ENCODE peak calls at places on chromosomes 13 and 19, in five cellular contexts. One of them, this sample, is unnamed.

GRCh38 chr19:32339988-32340874 is 5.2 kb upstream of the ZNF507 start:
- DNase-seq in Karpas-422: peak
- DNase-seq in mucosa of descending colon: peak
- DNase-seq in thoracic aorta: peak
- DNase-seq in epithelial cell of esophagus: peak
- DNase-seq in this sample: peak

GRCh38 chr13:23969672-23970071 is 72.4 kb upstream of the C1QTNF9B start:
- DNase-seq in thoracic aorta: no peak
- DNase-seq in mucosa of descending colon: no peak
- DNase-seq in Karpas-422: no peak
- DNase-seq in epithelial cell of esophagus: no peak
- DNase-seq in this sample: peak

GRCh38 chr19:34560229-34560628 is 78.7 kb downstream of the WTIP start:
- DNase-seq in mucosa of descending colon: no peak
- DNase-seq in Karpas-422: no peak
- DNase-seq in thoracic aorta: no peak
- DNase-seq in epithelial cell of esophagus: no peak
- DNase-seq in this sample: no peak

GRCh38 chr13:37198629-37199028 is 93.2 kb upstream of the CSNK1A1L start:
- DNase-seq in thoracic aorta: no peak
- DNase-seq in Karpas-422: no peak
- DNase-seq in mucosa of descending colon: no peak
- DNase-seq in epithelial cell of esophagus: no peak
- DNase-seq in this sample: no peak

GRCh38 chr19:42254083-42254849 is 662 bp downstream of the ERF start:
- DNase-seq in thoracic aorta: no peak
- DNase-seq in Karpas-422: peak
- DNase-seq in mucosa of descending colon: peak
- DNase-seq in epithelial cell of esophagus: peak
- DNase-seq in this sample: no peak

GRCh38 chr19:40640744-40641143 is 39.6 kb downstream of the LTBP4 start:
- DNase-seq in mucosa of descending colon: no peak
- DNase-seq in epithelial cell of esophagus: no peak
- DNase-seq in Karpas-422: peak
- DNase-seq in thoracic aorta: no peak
- DNase-seq in this sample: peak

GRCh38 chr13:40230833-40231266 is 435.6 kb downstream of the FOXO1 start:
- DNase-seq in Karpas-422: no peak
- DNase-seq in epithelial cell of esophagus: no peak
- DNase-seq in mucosa of descending colon: no peak
- DNase-seq in thoracic aorta: no peak
- DNase-seq in this sample: no peak

GRCh38 chr13:113981201-113981605 is 7.3 kb upstream of the C13orf46 start:
- DNase-seq in epithelial cell of esophagus: peak
- DNase-seq in thoracic aorta: peak
- DNase-seq in Karpas-422: no peak
- DNase-seq in mucosa of descending colon: peak
- DNase-seq in this sample: peak

GRCh38 chr13:68078457-68078856 is 848.3 kb upstream of the PCDH9 start:
- DNase-seq in thoracic aorta: no peak
- DNase-seq in epithelial cell of esophagus: peak
- DNase-seq in Karpas-422: no peak
- DNase-seq in mucosa of descending colon: no peak
- DNase-seq in this sample: peak

GRCh38 chr13:31088826-31089420 is 72.8 kb downstream of the HSPH1 start:
- DNase-seq in mucosa of descending colon: no peak
- DNase-seq in thoracic aorta: no peak
- DNase-seq in Karpas-422: no peak
- DNase-seq in epithelial cell of esophagus: no peak
- DNase-seq in this sample: no peak

GRCh38 chr13:20536992-20537391 is 11.3 kb upstream of the CRYL1 start:
- DNase-seq in mucosa of descending colon: no peak
- DNase-seq in thoracic aorta: no peak
- DNase-seq in epithelial cell of esophagus: no peak
- DNase-seq in Karpas-422: no peak
- DNase-seq in this sample: no peak

GRCh38 chr13:114249062-114249461 is 14.4 kb downstream of the CDC16 start:
- DNase-seq in mucosa of descending colon: peak
- DNase-seq in Karpas-422: no peak
- DNase-seq in thoracic aorta: no peak
- DNase-seq in epithelial cell of esophagus: peak
- DNase-seq in this sample: peak

GRCh38 chr19:15251010-15251748 is 18.9 kb upstream of the EPHX3 start:
- DNase-seq in epithelial cell of esophagus: peak
- DNase-seq in mucosa of descending colon: no peak
- DNase-seq in Karpas-422: no peak
- DNase-seq in thoracic aorta: peak
- DNase-seq in this sample: no peak

GRCh38 chr19:16070366-16070990 is 5.8 kb upstream of the TPM4 start:
- DNase-seq in epithelial cell of esophagus: peak
- DNase-seq in Karpas-422: peak
- DNase-seq in thoracic aorta: peak
- DNase-seq in mucosa of descending colon: peak
- DNase-seq in this sample: peak

GRCh38 chr19:12052057-12052570 is 647 bp downstream of the ZNF878 start:
- DNase-seq in mucosa of descending colon: no peak
- DNase-seq in epithelial cell of esophagus: peak
- DNase-seq in thoracic aorta: no peak
- DNase-seq in Karpas-422: no peak
- DNase-seq in this sample: peak
- H3K4me3 ChIP-seq in mucosa of descending colon: peak
- H3K4me3 ChIP-seq in epithelial cell of esophagus: peak
- H3K4me3 ChIP-seq in thoracic aorta: peak
- H3K4me3 ChIP-seq in Karpas-422: peak
- H3K4me3 ChIP-seq in this sample: peak

GRCh38 chr19:6721773-6722172 is 1.3 kb upstream of the C3 start:
- DNase-seq in epithelial cell of esophagus: no peak
- DNase-seq in thoracic aorta: no peak
- DNase-seq in mucosa of descending colon: no peak
- DNase-seq in Karpas-422: peak
- DNase-seq in this sample: no peak
- H3K4me3 ChIP-seq in epithelial cell of esophagus: no peak
- H3K4me3 ChIP-seq in thoracic aorta: no peak
- H3K4me3 ChIP-seq in mucosa of descending colon: no peak
- H3K4me3 ChIP-seq in Karpas-422: no peak
- H3K4me3 ChIP-seq in this sample: no peak

DNA sequence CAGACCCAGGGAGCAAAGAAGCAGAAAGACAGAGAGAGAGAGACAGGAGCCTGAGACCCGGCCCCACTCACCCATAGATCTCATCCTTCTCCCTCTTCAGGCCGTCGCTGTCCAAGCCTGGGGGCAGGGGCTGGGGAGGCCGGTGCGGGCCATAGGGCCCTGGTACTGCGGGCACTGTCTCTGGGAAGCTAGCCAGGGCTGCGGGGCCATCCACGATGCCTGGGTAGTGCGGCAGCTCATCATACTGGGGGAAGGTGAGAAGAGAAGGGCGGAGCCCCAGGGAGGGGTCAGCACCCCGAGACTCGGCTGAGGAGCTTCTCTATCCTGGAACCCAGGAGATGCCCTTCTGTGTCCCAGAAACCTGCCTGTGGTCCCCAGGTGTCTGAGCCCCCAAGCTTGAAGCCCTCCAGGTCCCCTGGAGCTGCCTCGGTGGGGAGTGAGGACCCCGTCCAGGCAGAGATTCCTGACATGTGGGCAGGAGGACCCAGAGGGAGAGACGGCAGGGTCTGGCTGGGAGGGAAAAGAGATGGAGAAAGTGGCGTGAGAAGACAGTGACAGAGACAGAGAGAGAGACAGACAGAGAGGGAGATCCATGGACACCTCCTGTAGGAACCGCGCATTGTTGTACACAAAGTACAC is 2.1 kb downstream of the MEIS3 start:
- DNase-seq in mucosa of descending colon: no peak
- DNase-seq in Karpas-422: no peak
- DNase-seq in epithelial cell of esophagus: no peak
- DNase-seq in thoracic aorta: no peak
- DNase-seq in this sample: no peak
- H3K4me3 ChIP-seq in mucosa of descending colon: no peak
- H3K4me3 ChIP-seq in Karpas-422: no peak
- H3K4me3 ChIP-seq in epithelial cell of esophagus: no peak
- H3K4me3 ChIP-seq in thoracic aorta: no peak
- H3K4me3 ChIP-seq in this sample: no peak

DNA sequence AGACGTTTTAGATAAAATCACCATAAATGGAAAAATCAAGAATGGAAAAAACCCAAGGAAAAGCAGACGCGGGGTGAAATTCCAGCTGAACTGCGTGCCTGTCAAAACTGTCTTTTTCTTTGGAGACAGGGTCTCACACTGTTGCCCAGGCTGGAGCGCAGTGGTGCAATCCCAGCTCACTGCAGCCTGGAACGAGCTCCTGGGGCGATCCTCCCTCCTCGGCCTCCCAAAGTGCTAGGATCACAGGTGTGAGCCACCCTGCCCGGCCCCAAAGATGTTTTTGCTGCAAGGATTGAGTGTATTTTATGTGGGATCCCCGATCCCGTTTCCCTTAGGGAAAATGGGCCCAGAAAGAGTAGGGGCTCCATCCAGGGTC is 875 bp upstream of the PEAK3 start:
- DNase-seq in Karpas-422: no peak
- DNase-seq in mucosa of descending colon: no peak
- DNase-seq in epithelial cell of esophagus: no peak
- DNase-seq in thoracic aorta: no peak
- DNase-seq in this sample: no peak
- H3K4me3 ChIP-seq in Karpas-422: no peak
- H3K4me3 ChIP-seq in mucosa of descending colon: no peak
- H3K4me3 ChIP-seq in epithelial cell of esophagus: no peak
- H3K4me3 ChIP-seq in thoracic aorta: peak
- H3K4me3 ChIP-seq in this sample: no peak

GRCh38 chr13:101916758-101917474 is 464.4 kb downstream of the ITGBL1 start:
- DNase-seq in mucosa of descending colon: no peak
- DNase-seq in thoracic aorta: no peak
- DNase-seq in epithelial cell of esophagus: no peak
- DNase-seq in Karpas-422: no peak
- DNase-seq in this sample: no peak

GRCh38 chr13:101917475-101917810 is 465.0 kb downstream of the ITGBL1 start:
- DNase-seq in thoracic aorta: no peak
- DNase-seq in Karpas-422: no peak
- DNase-seq in epithelial cell of esophagus: no peak
- DNase-seq in mucosa of descending colon: no peak
- DNase-seq in this sample: no peak

GRCh38 chr13:101915755-101916107 is 463.3 kb downstream of the ITGBL1 start:
- DNase-seq in mucosa of descending colon: no peak
- DNase-seq in Karpas-422: no peak
- DNase-seq in thoracic aorta: no peak
- DNase-seq in epithelial cell of esophagus: no peak
- DNase-seq in this sample: no peak

GRCh38 chr13:101915333-101915732 is 462.9 kb downstream of the ITGBL1 start:
- DNase-seq in Karpas-422: no peak
- DNase-seq in mucosa of descending colon: no peak
- DNase-seq in thoracic aorta: no peak
- DNase-seq in epithelial cell of esophagus: no peak
- DNase-seq in this sample: no peak

DNA sequence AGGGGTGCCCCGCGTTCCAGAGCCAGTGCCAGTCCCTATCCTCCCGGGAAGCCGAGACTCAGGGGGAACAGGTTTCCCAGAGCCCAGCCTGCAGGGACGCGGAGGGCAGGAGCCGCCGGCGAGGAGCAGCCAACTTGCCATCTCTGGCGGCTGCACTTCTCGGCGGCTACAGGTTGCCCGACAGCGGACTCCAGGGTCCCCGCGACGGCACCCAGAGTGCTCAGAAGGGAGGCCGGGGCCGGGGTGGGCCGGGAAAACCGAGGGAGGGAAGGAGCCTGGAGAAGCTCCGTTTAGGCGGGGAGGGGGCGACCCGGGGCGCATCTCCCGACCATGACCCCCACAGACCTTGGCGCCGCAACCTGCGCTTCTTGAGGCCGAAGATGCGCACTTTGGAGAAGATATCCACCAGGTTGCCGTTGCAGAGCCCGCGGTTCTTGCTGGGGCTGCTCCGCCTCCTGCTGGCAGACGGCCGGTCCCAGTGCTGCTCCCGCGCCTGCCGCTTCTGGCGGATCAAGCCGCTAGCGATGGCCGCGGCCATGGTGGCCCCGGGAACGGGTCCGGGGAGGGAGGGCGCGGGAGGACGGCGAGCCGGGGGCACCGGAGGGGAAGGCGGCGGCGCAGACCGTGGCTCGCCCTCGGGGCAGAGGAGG is 463.8 kb downstream of the ITGBL1 start:
- DNase-seq in mucosa of descending colon: no peak
- DNase-seq in Karpas-422: no peak
- DNase-seq in epithelial cell of esophagus: peak
- DNase-seq in thoracic aorta: no peak
- DNase-seq in this sample: no peak
- H3K4me3 ChIP-seq in mucosa of descending colon: no peak
- H3K4me3 ChIP-seq in Karpas-422: no peak
- H3K4me3 ChIP-seq in epithelial cell of esophagus: no peak
- H3K4me3 ChIP-seq in thoracic aorta: peak
- H3K4me3 ChIP-seq in this sample: no peak

This sample was measured in bronchial epithelial cell.